ENCODE peak calls at places on chromosomes 3 and 15, in five cellular contexts. T, H, L, U and V are unnamed samples. For H3K36me3, the result is how much of the 10 kb centered on the place peaks cover.

GRCh38 chr3:46670891-46671427 is 22.5 kb downstream of the ALS2CL start:
- DNase-seq in T (no peak), H (peak), L (no peak), U (peak), V (no peak)

GRCh38 chr3:14806641-14807263 is 12.0 kb upstream of the FGD5 start:
- DNase-seq in T (no peak), H (peak), L (no peak), U (no peak), V (no peak)

GRCh38 chr3:190458040-190458439 is 8.3 kb upstream of the TMEM207 start:
- DNase-seq in T (no peak), H (no peak), L (peak), U (no peak), V (no peak)

GRCh38 chr3:123141276-123141675 is 60.5 kb upstream of the SEC22A start:
- DNase-seq in T (no peak), H (peak), L (no peak), U (no peak), V (no peak)

GRCh38 chr3:72728329-72728889 is 119.8 kb downstream of the SHQ1 start:
- DNase-seq in T (no peak), H (no peak), L (no peak), U (no peak), V (no peak)

GRCh38 chr3:195565716-195566115 is 18.0 kb downstream of the APOD start:
- DNase-seq in T (no peak), H (no peak), L (no peak), U (no peak), V (no peak)

GRCh38 chr15:34436956-34437442 is 609 bp downstream of the GOLGA8A start:
- DNase-seq in T (peak), H (peak), L (peak), U (peak), V (no peak)

GRCh38 chr3:16240229-16241023 is 24.3 kb downstream of the DPH3 start:
- DNase-seq in T (no peak), H (no peak), L (no peak), U (no peak), V (no peak)

GRCh38 chr3:123790254-123791072 is 93.7 kb downstream of the MYLK start:
- DNase-seq in T (no peak), H (no peak), L (no peak), U (no peak), V (no peak)

GRCh38 chr3:128878556-128879124 is 780 bp upstream of the ACAD9 start:
- DNase-seq in T (no peak), H (peak), L (peak), U (peak), V (no peak)

GRCh38 chr3:58164199-58164879 is 46.4 kb downstream of the DNASE1L3 start:
- DNase-seq in T (no peak), H (no peak), L (peak), U (no peak), V (peak)

GRCh38 chr3:103048371-103048722 is 613.5 kb downstream of the ZPLD1 start:
- DNase-seq in T (no peak), H (no peak), L (no peak), U (no peak), V (no peak)

GRCh38 chr15:71411538-71412482 is 296.5 kb downstream of the THSD4 start:
- DNase-seq in T (no peak), H (no peak), L (no peak), U (peak), V (peak)

GRCh38 chr15:63244399-63244798 is 33.0 kb upstream of the APH1B start:
- DNase-seq in T (peak), H (no peak), L (no peak), U (no peak), V (no peak)

GRCh38 chr15:91311986-91312385 is 211.9 kb downstream of the SV2B start:
- DNase-seq in T (no peak), H (no peak), L (no peak), U (no peak), V (no peak)

GRCh38 chr3:100063929-100064461 is 50.3 kb downstream of the FILIP1L start:
- DNase-seq in T (no peak), H (no peak), L (no peak), U (no peak), V (no peak)

GRCh38 chr3:11556851-11557644 is 86.7 kb downstream of the VGLL4 start:
- DNase-seq in T (no peak), H (no peak), L (peak), U (no peak), V (no peak)

GRCh38 chr15:75349851-75350588 is 3.2 kb downstream of the NEIL1 start:
- DNase-seq in T (no peak), H (peak), L (no peak), U (peak), V (peak)

GRCh38 chr15:85168642-85169173 is 187.1 kb downstream of the PDE8A start:
- DNase-seq in T (peak), H (no peak), L (peak), U (peak), V (peak)

DNA sequence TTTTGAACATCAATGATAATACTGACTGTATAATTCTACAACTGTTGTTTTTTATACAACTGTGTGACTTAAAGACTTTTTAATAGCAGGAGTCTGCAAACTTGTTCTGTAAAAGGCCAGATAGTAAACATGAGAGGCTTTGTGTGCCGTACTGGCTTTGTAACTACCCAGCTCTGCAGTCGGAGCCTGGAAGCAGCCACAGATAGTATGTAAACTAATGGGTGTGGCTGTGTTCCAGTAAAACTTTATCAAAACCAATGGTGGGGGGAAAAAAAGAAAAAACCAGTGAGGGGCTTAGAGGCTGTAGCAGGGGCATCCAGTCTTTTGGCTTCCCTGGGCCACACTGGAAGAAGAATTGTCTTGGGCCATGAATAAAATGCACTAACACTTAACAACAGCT is 11.9 kb downstream of the ASB7 start:
- DNase-seq in T (no peak), H (no peak), L (no peak), U (peak), V (no peak)
- H3K36me3 ChIP-seq in T (under half), H (half or more), L (under half), U (under half), V (under half)

GRCh38 chr3:38507120-38507519 is 11.0 kb downstream of the EXOG start:
- DNase-seq in T (no peak), H (no peak), L (peak), U (no peak), V (no peak)
- H3K36me3 ChIP-seq in T (under half), H (half or more), L (under half), U (under half), V (under half)

DNA sequence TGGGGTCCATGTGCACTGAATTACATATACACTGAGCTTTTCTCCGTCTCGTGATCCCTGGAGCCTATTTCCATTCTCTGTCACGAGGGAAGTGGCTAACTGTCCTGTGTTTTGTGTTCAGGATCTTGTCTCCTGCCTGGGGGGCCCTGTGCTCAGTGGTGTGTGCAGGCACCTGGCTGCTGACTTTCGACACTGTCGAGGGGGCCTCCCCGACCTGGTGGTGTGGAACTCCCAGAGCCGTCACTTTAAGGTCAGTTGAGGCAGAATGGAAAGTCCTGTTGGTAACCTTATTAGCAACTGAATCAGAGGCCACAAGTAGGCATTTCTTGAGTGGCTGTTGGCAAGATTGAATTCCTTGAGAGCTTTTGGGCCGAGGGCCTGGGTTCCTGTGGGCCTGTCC is 26.7 kb downstream of the FAN1 start:
- DNase-seq in T (no peak), H (no peak), L (no peak), U (no peak), V (no peak)
- H3K36me3 ChIP-seq in T (under half), H (half or more), L (under half), U (under half), V (under half)

GRCh38 chr3:52688266-52688665 is 2.4 kb downstream of the GNL3 start:
- DNase-seq in T (no peak), H (no peak), L (no peak), U (no peak), V (no peak)
- H3K36me3 ChIP-seq in T (under half), H (half or more), L (half or more), U (under half), V (under half)

DNA sequence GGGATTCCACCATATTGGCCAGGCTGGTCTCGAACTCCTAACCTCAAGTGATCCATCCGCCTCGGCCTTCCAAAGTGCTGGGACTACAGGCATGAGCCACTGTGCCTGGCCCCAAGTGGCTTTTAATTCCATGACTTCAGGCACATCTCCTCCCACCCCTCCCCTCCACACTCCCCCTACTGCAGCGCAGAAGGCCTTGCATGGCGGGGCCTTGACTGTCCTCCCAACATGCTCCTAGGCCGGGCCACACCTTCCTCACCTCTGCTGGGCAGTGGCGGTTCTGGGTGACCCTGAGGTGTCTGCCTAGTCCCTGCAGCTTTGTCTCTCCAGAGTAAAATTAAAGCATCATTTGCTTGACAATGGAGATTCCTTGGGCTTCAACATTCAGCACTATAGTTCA is 6.9 kb downstream of the LYSMD4 start:
- DNase-seq in T (no peak), H (no peak), L (no peak), U (no peak), V (no peak)
- H3K36me3 ChIP-seq in T (under half), H (under half), L (under half), U (under half), V (under half)

DNA sequence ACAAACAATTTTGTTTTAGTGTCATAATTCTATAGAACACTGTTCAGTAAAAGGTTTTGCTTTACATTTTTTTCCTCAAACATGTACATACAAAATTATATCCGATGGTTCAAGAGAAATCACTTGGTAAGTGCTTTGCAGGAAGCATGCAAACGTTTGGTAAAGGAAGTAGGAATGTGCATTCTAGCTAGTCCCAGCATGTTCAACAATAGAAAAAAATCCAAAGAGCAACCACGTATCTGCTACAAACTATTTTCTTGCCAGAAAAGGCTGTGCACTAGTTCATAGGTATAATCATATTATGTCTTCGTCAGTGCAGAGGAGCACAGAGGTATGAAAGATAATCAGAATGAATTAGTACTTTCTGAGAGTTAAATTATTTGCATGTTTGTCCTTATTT is 58.0 kb downstream of the GPR160 start:
- DNase-seq in T (no peak), H (no peak), L (no peak), U (no peak), V (no peak)
- H3K36me3 ChIP-seq in T (under half), H (half or more), L (half or more), U (under half), V (under half)

DNA sequence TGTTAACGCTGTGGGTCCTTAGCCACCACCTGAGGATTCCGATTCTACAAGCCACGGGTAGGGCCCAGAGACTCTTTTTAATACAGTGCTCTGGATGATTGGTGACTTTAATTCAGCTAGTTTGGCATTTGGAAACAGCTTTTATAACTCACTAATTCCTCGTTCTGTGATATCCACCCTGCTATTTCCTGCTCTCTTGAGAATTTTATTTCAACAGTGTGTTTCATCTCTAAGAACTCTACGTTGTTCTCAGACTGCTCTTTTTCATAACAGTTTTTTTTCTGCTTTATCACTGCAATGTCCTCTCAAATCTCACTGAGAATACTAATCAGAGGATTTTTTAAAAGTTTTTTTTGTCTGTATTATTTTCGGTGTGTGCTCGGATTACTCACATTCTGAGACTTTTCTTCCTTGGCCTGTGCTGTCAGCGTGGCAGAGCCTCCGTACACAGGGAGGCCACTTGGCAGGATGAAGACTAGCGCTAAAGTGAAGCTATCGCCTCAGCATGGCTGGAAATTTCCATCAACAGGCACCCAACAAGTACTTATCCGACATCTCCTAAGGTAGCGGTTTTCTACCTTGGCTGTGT is 59.4 kb upstream of the NEO1 start:
- DNase-seq in T (no peak), H (no peak), L (no peak), U (no peak), V (no peak)
- H3K36me3 ChIP-seq in T (under half), H (under half), L (under half), U (under half), V (under half)

GRCh38 chr3:30486386-30486785 is 120.0 kb upstream of the TGFBR2 start:
- DNase-seq in T (no peak), H (no peak), L (no peak), U (no peak), V (no peak)
- H3K36me3 ChIP-seq in T (under half), H (under half), L (under half), U (under half), V (under half)